ENCODE peak calls at places on chromosomes 4 and X, in four cellular contexts. R, O, M and V are unnamed samples.

GRCh38 chrX:19673334-19674040 is 158.2 kb upstream of the MAP3K15 start:
- DNase-seq in O (peak; percentile 31), M (no peak), R (no peak), V (peak; percentile 69)

GRCh38 chr4:120749445-120750151 is 172.9 kb downstream of the PRDM5 start:
- DNase-seq in O (no peak), M (peak; percentile 83), R (no peak), V (no peak)

GRCh38 chr4:139018971-139019758 is 3.6 kb downstream of the NOCT start:
- DNase-seq in R (no peak), O (no peak), M (no peak), V (no peak)

GRCh38 chr4:3657917-3658913 is 108.0 kb upstream of the ADRA2C start:
- DNase-seq in M (no peak), R (no peak), O (no peak), V (no peak)

GRCh38 chr4:72969957-72970356 is 99.6 kb downstream of the COX18 start:
- DNase-seq in O (no peak), R (no peak), M (no peak), V (no peak)

GRCh38 chrX:115036029-115036428 is 18.6 kb upstream of the IL13RA2 start:
- DNase-seq in M (no peak), R (no peak), O (no peak), V (no peak)

GRCh38 chr4:180695851-180696250 is 1547.4 kb upstream of the TENM3 start:
- DNase-seq in O (no peak), R (no peak), M (no peak), V (no peak)

GRCh38 chr4:171880136-171880535 is 66.9 kb downstream of the GALNTL6 start:
- DNase-seq in M (no peak), O (no peak), R (no peak), V (peak; percentile 44)

GRCh38 chrX:9312922-9313867 is 151.7 kb upstream of the TBL1X start:
- DNase-seq in O (peak; percentile 13), R (peak; percentile 65), M (no peak), V (peak; percentile 39)

GRCh38 chr4:183554878-183555585 is 50.2 kb downstream of the ING2 start:
- DNase-seq in O (no peak), M (no peak), R (no peak), V (no peak)

GRCh38 chrX:13373027-13373806 is 53.4 kb upstream of the ATXN3L start:
- DNase-seq in O (no peak), M (no peak), R (no peak), V (no peak)

GRCh38 chr4:185112104-185112503 is 31.0 kb upstream of the SLC25A4 start:
- DNase-seq in O (peak; percentile 31), R (no peak), M (no peak), V (peak; percentile 70)

GRCh38 chrX:136577562-136577961 is 45.5 kb downstream of the VGLL1 start:
- DNase-seq in R (peak; percentile 15), O (peak; percentile 1), M (no peak), V (peak; percentile 44)

GRCh38 chr4:8707045-8707781 is 114.6 kb downstream of the CPZ start:
- DNase-seq in R (no peak), O (no peak), M (no peak), V (no peak)

GRCh38 chrX:132022863-132023116 is 312 bp upstream of the STK26 start:
- DNase-seq in O (no peak), M (no peak), R (no peak), V (no peak)

GRCh38 chr4:141570290-141570689 is 66.1 kb upstream of the IL15 start:
- DNase-seq in R (no peak), M (no peak), O (no peak), V (no peak)

GRCh38 chr4:176186721-176187395 is 8.5 kb downstream of the SPATA4 start:
- DNase-seq in R (no peak), O (no peak), M (no peak), V (no peak)

GRCh38 chr4:172758586-172759340 is 409.8 kb upstream of the GALNT7 start:
- DNase-seq in R (no peak), M (no peak), O (no peak), V (peak; percentile 47)

GRCh38 chrX:136193771-136194170 is 46.4 kb downstream of the FHL1 start:
- DNase-seq in M (no peak), R (no peak), O (no peak), V (no peak)

GRCh38 chr4:60617731-60618130 is 582.4 kb upstream of the ADGRL3 start:
- DNase-seq in R (no peak), M (no peak), O (no peak), V (no peak)

GRCh38 chrX:105533951-105534350 is 288.4 kb upstream of the NRK start:
- DNase-seq in M (no peak), R (no peak), O (no peak), V (no peak)

GRCh38 chr4:80307183-80307735 is 28.3 kb upstream of the CFAP299 start:
- DNase-seq in M (no peak), O (no peak), R (no peak), V (no peak)

GRCh38 chrX:2243913-2244460 is 256.8 kb downstream of the DHRSX start:
- DNase-seq in O (no peak), M (no peak), R (no peak), V (no peak)

GRCh38 chrX:16144420-16144819 is 21.1 kb downstream of the GRPR start:
- DNase-seq in O (no peak), R (no peak), M (no peak), V (no peak)

GRCh38 chr4:47791978-47792377 is 45.9 kb downstream of the CORIN start:
- DNase-seq in R (no peak), O (no peak), M (no peak), V (no peak)

GRCh38 chr4:74394476-74395136 is 29.7 kb downstream of the EREG start:
- DNase-seq in R (peak; percentile 19), M (no peak), O (no peak), V (no peak)

GRCh38 chr4:72006576-72006975 is 25.2 kb upstream of the NPFFR2 start:
- DNase-seq in M (no peak), O (no peak), R (no peak), V (no peak)

GRCh38 chr4:105944535-105944934 is 49.3 kb downstream of the NPNT start:
- DNase-seq in M (no peak), O (no peak), R (no peak), V (no peak)

DNA sequence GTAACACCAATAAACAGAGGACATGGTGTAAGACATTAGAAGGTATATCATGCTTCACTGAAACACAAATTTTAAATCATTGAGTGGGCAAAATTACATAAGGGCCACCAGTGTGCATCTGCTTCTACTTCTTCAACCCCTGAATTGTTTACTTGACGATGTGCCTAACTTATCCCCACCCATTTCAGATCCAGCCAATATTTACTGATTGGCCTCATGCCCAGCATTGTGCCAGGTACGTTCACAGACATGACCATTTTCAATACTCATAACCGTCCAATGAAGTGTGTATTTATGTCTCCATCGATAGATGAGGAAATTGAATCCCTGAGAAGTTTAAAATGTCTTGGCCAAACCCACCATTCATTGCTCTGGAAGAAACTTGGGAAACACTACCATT is 208.3 kb upstream of the MID1 start:
- DNase-seq in O (no peak), R (no peak), M (no peak), V (no peak)
- TF ChIP-seq ESRRA in O (no peak), R (no peak), M (no peak), V (no peak)

GRCh38 chrX:66756717-66757116 is 117.8 kb upstream of the EDA2R start:
- DNase-seq in R (no peak), O (no peak), M (no peak), V (no peak)
- TF ChIP-seq KDM1A in R (no peak), O (no peak), M (no peak), V (no peak)

DNA sequence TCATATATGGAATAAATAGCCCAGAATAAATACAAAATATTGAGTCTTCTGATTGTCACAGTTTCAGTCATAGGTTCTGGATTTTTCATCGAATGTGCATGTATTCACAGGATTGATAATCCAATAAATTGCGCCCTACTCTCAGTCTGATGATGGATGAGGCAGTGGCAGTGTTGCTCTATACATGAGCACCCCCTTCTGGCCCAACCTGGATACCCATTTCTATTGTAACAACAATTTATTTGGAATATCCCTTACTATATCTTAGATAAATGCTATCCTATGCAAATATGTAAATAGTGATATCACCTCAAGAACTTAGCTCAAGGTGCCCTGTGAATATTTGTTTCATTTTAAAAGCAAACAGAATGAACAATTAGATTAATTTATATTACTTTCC is 733.7 kb upstream of the PABPC4L start:
- DNase-seq in R (peak; percentile 10), O (no peak), M (no peak), V (peak; percentile 13)
- TF ChIP-seq ESRRA in R (no peak), O (no peak), M (no peak), V (no peak)

DNA sequence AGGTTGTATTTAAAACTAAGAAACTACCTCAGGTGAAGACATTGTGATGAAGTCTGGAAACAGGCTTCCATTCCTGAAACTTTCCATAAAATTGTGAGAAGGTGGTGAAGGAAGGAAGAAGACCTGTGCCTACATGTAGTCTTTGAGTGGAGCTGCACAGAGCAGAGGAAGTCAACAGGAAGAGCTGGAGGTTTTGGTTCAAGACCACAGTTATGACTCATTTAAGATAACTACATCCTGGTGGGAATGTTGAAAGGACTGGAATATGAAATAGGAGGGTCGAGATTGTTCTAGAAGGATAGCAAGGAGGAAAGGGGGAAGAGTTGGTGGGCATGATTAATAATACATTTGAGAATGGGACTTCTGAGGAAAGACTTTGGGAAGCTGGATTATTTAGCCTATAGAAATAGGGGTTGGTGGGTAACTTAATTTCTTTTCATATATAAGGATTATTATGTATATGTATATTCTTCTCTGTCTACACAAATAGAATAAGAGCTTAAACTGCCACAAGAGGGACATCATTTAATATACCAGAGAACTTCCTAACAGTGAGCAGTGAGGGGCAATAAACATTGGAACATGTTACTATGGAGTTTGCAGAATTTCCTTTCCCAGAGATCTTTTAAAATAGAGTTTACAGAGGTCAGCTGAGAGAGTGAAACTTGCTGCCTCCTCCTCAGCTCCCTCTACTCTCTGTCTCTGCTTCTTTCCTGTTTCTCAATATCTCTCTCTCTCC is 23.5 kb downstream of the AWAT2 start:
- DNase-seq in M (no peak), R (no peak), O (no peak), V (no peak)
- TF ChIP-seq KDM1A in M (no peak), R (no peak), O (no peak), V (no peak)

GRCh38 chr4:10371869-10372471 is 85.3 kb downstream of the ZNF518B start:
- DNase-seq in M (no peak), R (peak; percentile 63), O (no peak), V (no peak)
- TF ChIP-seq ESRRA in M (no peak), R (no peak), O (no peak), V (no peak)